ENCODE peak calls at places on chromosomes 6 and 20, in five cellular contexts. One of them, this sample, is unnamed.

GRCh38 chr6:142400495-142400894 is 98.7 kb downstream of the ADGRG6 start:
- DNase-seq in trophoblast cell: peak
- DNase-seq in mesenchymal stem cell: peak
- DNase-seq in H1: no peak
- DNase-seq in neuronal stem cell: no peak
- DNase-seq in this sample: no peak

GRCh38 chr6:29850011-29850553 is 22.5 kb downstream of the HLA-G start:
- DNase-seq in neuronal stem cell: no peak
- DNase-seq in mesenchymal stem cell: no peak
- DNase-seq in trophoblast cell: no peak
- DNase-seq in H1: no peak
- DNase-seq in this sample: peak

GRCh38 chr6:154377726-154378125 is 21.1 kb upstream of the IPCEF1 start:
- DNase-seq in neuronal stem cell: no peak
- DNase-seq in mesenchymal stem cell: no peak
- DNase-seq in H1: no peak
- DNase-seq in trophoblast cell: no peak
- DNase-seq in this sample: no peak

GRCh38 chr6:52712136-52712535 is 41.2 kb downstream of the TMEM14A start:
- DNase-seq in neuronal stem cell: no peak
- DNase-seq in mesenchymal stem cell: no peak
- DNase-seq in H1: no peak
- DNase-seq in trophoblast cell: no peak
- DNase-seq in this sample: no peak

GRCh38 chr6:154942770-154943169 is 52.3 kb upstream of the TIAM2 start:
- DNase-seq in trophoblast cell: peak
- DNase-seq in neuronal stem cell: no peak
- DNase-seq in mesenchymal stem cell: no peak
- DNase-seq in H1: no peak
- DNase-seq in this sample: no peak

GRCh38 chr6:121830759-121831158 is 395.3 kb downstream of the GJA1 start:
- DNase-seq in H1: no peak
- DNase-seq in neuronal stem cell: no peak
- DNase-seq in mesenchymal stem cell: no peak
- DNase-seq in trophoblast cell: no peak
- DNase-seq in this sample: no peak

GRCh38 chr6:4707011-4707410 is 69.2 kb upstream of the CDYL start:
- DNase-seq in trophoblast cell: peak
- DNase-seq in H1: no peak
- DNase-seq in neuronal stem cell: no peak
- DNase-seq in mesenchymal stem cell: no peak
- DNase-seq in this sample: no peak

GRCh38 chr6:22147983-22148797 is 148.6 kb downstream of the PRL start:
- DNase-seq in neuronal stem cell: no peak
- DNase-seq in mesenchymal stem cell: peak
- DNase-seq in H1: no peak
- DNase-seq in trophoblast cell: peak
- DNase-seq in this sample: no peak

GRCh38 chr20:45822863-45823262 is 4.2 kb downstream of the TNNC2 start:
- DNase-seq in mesenchymal stem cell: peak
- DNase-seq in trophoblast cell: peak
- DNase-seq in neuronal stem cell: no peak
- DNase-seq in H1: no peak
- DNase-seq in this sample: no peak

GRCh38 chr20:35845561-35845960 is 73.7 kb downstream of the PHF20 start:
- DNase-seq in neuronal stem cell: no peak
- DNase-seq in H1: no peak
- DNase-seq in trophoblast cell: peak
- DNase-seq in mesenchymal stem cell: no peak
- DNase-seq in this sample: no peak

GRCh38 chr6:113856571-113857564 is at the start of gene MARCKS:
- DNase-seq in mesenchymal stem cell: peak
- DNase-seq in H1: no peak
- DNase-seq in trophoblast cell: peak
- DNase-seq in neuronal stem cell: peak
- DNase-seq in this sample: peak

GRCh38 chr6:10412165-10412947 is 2.5 kb downstream of the TFAP2A start:
- DNase-seq in mesenchymal stem cell: peak
- DNase-seq in neuronal stem cell: no peak
- DNase-seq in trophoblast cell: peak
- DNase-seq in H1: no peak
- DNase-seq in this sample: peak

GRCh38 chr6:4848382-4849068 is 72.3 kb downstream of the CDYL start:
- DNase-seq in mesenchymal stem cell: peak
- DNase-seq in trophoblast cell: peak
- DNase-seq in neuronal stem cell: no peak
- DNase-seq in H1: no peak
- DNase-seq in this sample: peak

DNA sequence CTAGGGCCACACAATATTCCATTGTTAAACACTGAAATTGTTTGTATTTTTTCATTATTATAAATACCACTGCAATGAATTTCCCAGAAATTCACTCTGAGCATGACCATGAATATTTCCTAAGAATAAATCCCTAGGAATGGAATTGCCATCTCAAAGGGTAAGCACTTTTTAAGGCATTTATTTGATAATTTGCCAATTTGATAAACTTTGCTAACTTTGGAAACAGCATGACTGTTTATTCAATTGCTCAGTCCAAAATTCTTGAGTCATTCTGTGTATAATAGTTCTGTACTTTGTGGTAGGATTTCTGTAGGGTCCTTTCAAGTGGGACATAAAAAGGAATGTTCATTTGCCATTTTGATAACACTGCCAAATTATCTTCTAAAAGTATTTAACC is 44.2 kb upstream of the TOX2 start:
- DNase-seq in H1: no peak
- DNase-seq in neuronal stem cell: no peak
- DNase-seq in trophoblast cell: no peak
- DNase-seq in mesenchymal stem cell: no peak
- DNase-seq in this sample: no peak
- H2BK12ac ChIP-seq in H1: no peak
- H2BK12ac ChIP-seq in neuronal stem cell: no peak
- H2BK12ac ChIP-seq in trophoblast cell: no peak
- H2BK12ac ChIP-seq in mesenchymal stem cell: no peak
- H2BK12ac ChIP-seq in this sample: no peak

DNA sequence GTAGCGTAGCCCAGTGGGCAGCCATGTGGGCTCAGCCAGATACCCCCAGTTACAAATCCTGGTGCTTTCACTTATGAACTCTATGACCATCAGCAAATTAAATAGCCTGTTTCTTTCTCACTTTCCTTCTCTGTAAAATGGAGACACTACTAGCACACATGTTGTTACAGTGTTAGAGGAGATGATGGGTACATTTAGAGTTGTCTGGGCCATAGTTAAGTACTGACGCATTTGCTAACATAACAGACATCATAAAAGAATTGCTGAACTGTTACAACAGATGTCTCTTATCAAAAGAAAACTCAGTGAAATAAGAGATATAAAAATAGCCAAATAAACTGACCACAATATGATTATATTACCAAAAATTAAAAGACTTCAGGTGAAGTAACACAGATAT is 69.9 kb upstream of the DOK5 start:
- DNase-seq in trophoblast cell: no peak
- DNase-seq in mesenchymal stem cell: no peak
- DNase-seq in H1: no peak
- DNase-seq in neuronal stem cell: no peak
- DNase-seq in this sample: no peak
- H2BK12ac ChIP-seq in trophoblast cell: no peak
- H2BK12ac ChIP-seq in mesenchymal stem cell: no peak
- H2BK12ac ChIP-seq in H1: no peak
- H2BK12ac ChIP-seq in neuronal stem cell: no peak
- H2BK12ac ChIP-seq in this sample: no peak

GRCh38 chr6:126481319-126481718 is 141.4 kb downstream of the CENPW start:
- DNase-seq in mesenchymal stem cell: no peak
- DNase-seq in H1: no peak
- DNase-seq in neuronal stem cell: no peak
- DNase-seq in trophoblast cell: no peak
- DNase-seq in this sample: no peak
- H2BK12ac ChIP-seq in mesenchymal stem cell: no peak
- H2BK12ac ChIP-seq in H1: no peak
- H2BK12ac ChIP-seq in neuronal stem cell: no peak
- H2BK12ac ChIP-seq in trophoblast cell: no peak
- H2BK12ac ChIP-seq in this sample: no peak

GRCh38 chr6:88376759-88377387 is 210.7 kb upstream of the CNR1 start:
- DNase-seq in trophoblast cell: no peak
- DNase-seq in H1: no peak
- DNase-seq in neuronal stem cell: no peak
- DNase-seq in mesenchymal stem cell: peak
- DNase-seq in this sample: no peak
- H2BK12ac ChIP-seq in trophoblast cell: no peak
- H2BK12ac ChIP-seq in H1: no peak
- H2BK12ac ChIP-seq in neuronal stem cell: no peak
- H2BK12ac ChIP-seq in mesenchymal stem cell: no peak
- H2BK12ac ChIP-seq in this sample: no peak

This sample was measured in H9.